ENCODE peak calls at places on chromosomes 6 and 20, in seven cellular contexts. A, X, Z, P, I, M and O are unnamed samples.

GRCh38 chr20:21156266-21156665 is 30.4 kb downstream of the KIZ start:
- DNase-seq in A (no peak), X (no peak), Z (no peak), P (no peak), I (no peak), M (no peak), O (peak)

GRCh38 chr6:31478186-31478950 is 19.6 kb upstream of the MICB start:
- DNase-seq in A (no peak), X (no peak), Z (no peak), P (no peak), I (no peak), M (no peak), O (no peak)

GRCh38 chr6:28651161-28651560 is 125.5 kb downstream of the GPX5 start:
- DNase-seq in A (no peak), X (no peak), Z (no peak), P (no peak), I (no peak), M (no peak), O (no peak)

GRCh38 chr6:137002505-137002904 is 42.3 kb downstream of the IL20RA start:
- DNase-seq in A (peak), X (no peak), Z (no peak), P (no peak), I (no peak), M (no peak), O (no peak)

GRCh38 chr20:48208176-48208575 is 422.9 kb upstream of the SULF2 start:
- DNase-seq in A (no peak), X (no peak), Z (no peak), P (no peak), I (no peak), M (no peak), O (no peak)

GRCh38 chr20:57498425-57499400 is 26.2 kb downstream of the CTCFL start:
- DNase-seq in A (peak), X (no peak), Z (no peak), P (peak), I (no peak), M (no peak), O (no peak)

GRCh38 chr20:10555865-10556308 is 117.9 kb downstream of the JAG1 start:
- DNase-seq in A (no peak), X (no peak), Z (no peak), P (no peak), I (peak), M (no peak), O (no peak)

GRCh38 chr6:10759884-10760329 is 12.3 kb downstream of the TMEM14B start:
- DNase-seq in A (peak), X (no peak), Z (peak), P (no peak), I (no peak), M (no peak), O (no peak)

GRCh38 chr6:138833819-138834539 is 38.1 kb downstream of the ECT2L start:
- DNase-seq in A (no peak), X (no peak), Z (no peak), P (no peak), I (no peak), M (no peak), O (no peak)

GRCh38 chr20:54980321-54980960 is 505.0 kb downstream of the DOK5 start:
- DNase-seq in A (no peak), X (no peak), Z (peak), P (peak), I (no peak), M (no peak), O (peak)

GRCh38 chr20:25309395-25310267 is 61.7 kb downstream of the PYGB start:
- DNase-seq in A (peak), X (no peak), Z (peak), P (peak), I (peak), M (no peak), O (no peak)
- TF ChIP-seq JUND in A (peak), X (no peak), Z (peak), P (no peak), I (peak), M (no peak), O (no peak)

DNA sequence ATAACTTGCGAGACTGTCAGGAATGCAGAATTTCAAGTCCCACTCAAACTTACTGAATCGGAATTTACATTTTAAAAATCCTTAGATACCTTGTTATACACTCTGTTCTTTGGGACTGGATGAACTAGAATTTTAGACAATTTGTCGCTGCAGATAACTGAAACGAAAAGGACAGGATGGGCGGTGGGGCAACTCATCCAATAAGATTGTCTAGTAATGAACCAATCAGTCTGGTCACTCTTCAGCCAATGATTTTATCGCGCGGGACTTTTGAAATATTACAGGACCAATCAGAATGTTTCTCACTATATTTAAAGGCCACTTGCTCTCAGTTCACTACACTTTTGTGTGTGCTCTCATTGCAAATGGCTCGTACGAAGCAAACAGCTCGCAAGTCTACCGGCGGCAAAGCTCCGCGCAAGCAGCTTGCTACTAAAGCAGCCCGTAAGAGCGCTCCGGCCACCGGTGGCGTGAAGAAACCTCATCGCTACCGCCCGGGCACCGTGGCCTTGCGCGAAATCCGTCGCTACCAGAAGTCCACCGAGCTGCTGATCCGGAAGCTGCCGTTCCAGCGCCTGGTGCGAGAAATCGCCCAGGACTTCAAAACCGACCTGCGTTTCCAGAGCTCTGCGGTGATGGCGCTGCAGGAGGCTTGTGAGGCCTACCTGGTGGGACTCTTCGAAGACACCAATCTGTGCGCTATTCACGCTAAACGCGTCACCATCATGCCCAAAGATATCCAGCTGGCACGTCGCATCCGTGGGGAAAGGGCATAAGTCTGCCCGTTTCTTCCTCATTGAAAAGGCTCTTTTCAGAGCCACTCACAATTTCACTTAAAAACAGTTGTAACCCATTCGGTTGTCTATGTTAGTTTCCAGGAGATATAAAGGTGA is 41.9 kb upstream of the HFE start:
- DNase-seq in A (no peak), X (peak), Z (no peak), P (peak), I (peak), M (no peak), O (peak)
- TF ChIP-seq JUND in A (no peak), X (no peak), Z (no peak), P (no peak), I (peak), M (no peak), O (no peak)

GRCh38 chr20:36447101-36447500 is 94.2 kb upstream of the MYL9 start:
- DNase-seq in A (no peak), X (no peak), Z (no peak), P (no peak), I (no peak), M (no peak), O (peak)

GRCh38 chr20:36445847-36446246 is 95.5 kb upstream of the MYL9 start:
- DNase-seq in A (no peak), X (no peak), Z (no peak), P (no peak), I (no peak), M (no peak), O (no peak)

GRCh38 chr20:36454664-36455427 is 86.5 kb upstream of the MYL9 start:
- DNase-seq in A (no peak), X (no peak), Z (no peak), P (no peak), I (peak), M (no peak), O (peak)

GRCh38 chr20:36446557-36446956 is 94.8 kb upstream of the MYL9 start:
- DNase-seq in A (no peak), X (no peak), Z (no peak), P (no peak), I (no peak), M (no peak), O (no peak)

DNA sequence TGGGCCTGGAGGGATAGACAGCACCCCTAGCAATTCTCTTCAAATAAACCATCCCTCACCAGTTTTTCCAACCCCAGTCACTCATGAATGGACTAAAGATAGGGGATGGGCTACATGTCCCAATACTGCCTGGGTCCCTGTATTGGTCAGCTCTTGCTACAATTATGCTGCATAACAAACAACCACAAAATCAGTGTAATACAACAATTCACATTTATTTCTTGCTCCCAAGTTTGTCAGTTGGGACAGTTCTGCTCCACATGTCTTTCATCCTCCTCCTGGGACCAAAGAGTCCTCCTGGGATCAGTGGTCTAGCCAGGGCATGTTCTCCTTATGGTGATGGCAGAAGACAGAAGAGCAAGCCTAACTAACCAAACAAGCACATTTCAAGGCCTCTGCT is 91.7 kb upstream of the MYL9 start:
- DNase-seq in A (no peak), X (no peak), Z (no peak), P (no peak), I (no peak), M (no peak), O (no peak)
- TF ChIP-seq JUND in A (no peak), X (no peak), Z (no peak), P (no peak), I (no peak), M (no peak), O (no peak)

GRCh38 chr6:88168362-88168761 is 2.2 kb upstream of the CNR1 start:
- DNase-seq in A (no peak), X (no peak), Z (no peak), P (no peak), I (no peak), M (no peak), O (no peak)
- TF ChIP-seq JUND in A (no peak), X (no peak), Z (no peak), P (no peak), I (no peak), M (no peak), O (no peak)

DNA sequence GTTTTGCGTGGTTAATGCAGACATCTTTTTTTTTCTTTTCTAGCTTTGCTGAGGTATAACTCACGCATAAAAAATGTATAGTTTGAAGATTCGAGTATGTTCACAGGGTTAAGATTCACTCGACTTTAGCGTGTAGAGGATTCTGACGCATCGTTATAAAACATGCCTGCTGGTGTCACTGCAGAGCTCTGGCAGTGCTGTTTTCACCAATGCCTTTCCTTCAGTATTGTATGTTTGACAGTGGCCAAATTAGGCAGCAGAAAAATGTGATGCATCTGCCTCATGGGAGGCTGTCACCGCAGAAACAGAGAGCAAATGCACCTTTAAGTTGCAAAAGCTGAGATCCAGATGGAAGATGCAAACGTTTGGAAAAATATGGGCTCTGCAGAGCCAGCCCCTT is 18.0 kb upstream of the SIRPB2 start:
- DNase-seq in A (peak), X (no peak), Z (peak), P (peak), I (peak), M (no peak), O (peak)
- TF ChIP-seq JUND in A (no peak), X (no peak), Z (no peak), P (no peak), I (no peak), M (no peak), O (no peak)

DNA sequence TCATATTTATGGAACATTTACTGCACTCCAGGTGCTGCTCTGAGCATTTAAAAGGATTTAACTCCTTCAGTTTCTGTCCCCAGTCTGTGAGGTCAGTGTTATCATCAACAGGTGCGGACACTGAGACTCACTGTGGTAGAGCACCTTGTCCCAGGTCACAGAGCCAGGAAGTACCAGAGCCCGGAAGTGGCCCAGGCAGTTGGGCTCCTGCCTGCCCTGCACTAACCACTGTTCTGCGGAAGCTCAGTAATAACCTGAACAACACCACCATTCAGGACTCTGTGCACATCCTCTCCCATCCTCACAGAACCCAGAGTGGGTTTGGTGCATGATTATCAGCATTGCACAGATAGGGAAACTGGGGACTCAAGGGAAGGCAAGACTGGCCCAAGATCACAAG is 16.8 kb upstream of the SIRPG start:
- DNase-seq in A (no peak), X (no peak), Z (no peak), P (no peak), I (no peak), M (no peak), O (no peak)
- TF ChIP-seq JUND in A (no peak), X (no peak), Z (no peak), P (no peak), I (no peak), M (no peak), O (no peak)

DNA sequence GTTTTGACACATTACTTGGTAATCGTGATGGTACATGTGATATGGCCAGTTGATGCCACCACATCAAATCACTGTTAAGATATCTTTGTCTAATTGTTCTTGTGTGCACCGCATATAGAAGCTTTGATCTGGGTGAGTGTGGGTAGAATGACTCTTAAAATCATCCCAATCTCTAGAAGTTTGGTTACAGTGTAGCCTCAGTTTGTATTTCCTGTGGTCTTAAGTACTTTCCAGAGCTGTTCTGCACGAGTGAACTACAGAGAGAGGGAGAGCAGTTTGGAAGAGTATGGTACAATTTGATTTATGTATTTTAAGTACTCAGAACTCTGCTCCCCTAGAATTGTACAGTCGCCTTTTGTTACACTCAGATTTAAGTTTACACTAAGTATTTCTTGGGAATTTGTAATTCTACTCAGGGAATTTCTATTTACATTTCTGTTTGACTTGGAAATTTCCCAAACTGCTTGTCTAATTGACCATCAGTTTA is 37.5 kb downstream of the SNX9 start:
- DNase-seq in A (no peak), X (no peak), Z (peak), P (no peak), I (no peak), M (no peak), O (no peak)
- TF ChIP-seq JUND in A (no peak), X (no peak), Z (no peak), P (no peak), I (no peak), M (no peak), O (no peak)

GRCh38 chr6:132768051-132768517 is 10.4 kb upstream of the VNN2 start:
- DNase-seq in A (peak), X (no peak), Z (peak), P (peak), I (peak), M (peak), O (no peak)
- TF ChIP-seq JUND in A (no peak), X (no peak), Z (no peak), P (no peak), I (no peak), M (no peak), O (no peak)

GRCh38 chr6:63584566-63584965 is 12.3 kb downstream of the LOC128125822 start:
- DNase-seq in A (no peak), X (no peak), Z (no peak), P (no peak), I (no peak), M (no peak), O (no peak)

GRCh38 chr6:63580704-63580961 is 8.4 kb downstream of the LOC128125822 start:
- DNase-seq in A (no peak), X (no peak), Z (no peak), P (no peak), I (no peak), M (no peak), O (no peak)

GRCh38 chr6:63581355-63581998 is 9.2 kb downstream of the LOC128125822 start:
- DNase-seq in A (no peak), X (no peak), Z (no peak), P (no peak), I (no peak), M (no peak), O (no peak)

GRCh38 chr6:63582579-63583231 is 10.4 kb downstream of the LOC128125822 start:
- DNase-seq in A (no peak), X (no peak), Z (no peak), P (no peak), I (no peak), M (no peak), O (no peak)

GRCh38 chr6:63584125-63584514 is 11.8 kb downstream of the LOC128125822 start:
- DNase-seq in A (no peak), X (no peak), Z (no peak), P (no peak), I (no peak), M (no peak), O (no peak)
- TF ChIP-seq JUND in A (no peak), X (no peak), Z (no peak), P (no peak), I (no peak), M (no peak), O (no peak)

GRCh38 chr6:25404693-25405169 is 125.6 kb downstream of the CARMIL1 start:
- DNase-seq in A (no peak), X (peak), Z (no peak), P (no peak), I (no peak), M (no peak), O (no peak)
- TF ChIP-seq JUND in A (no peak), X (no peak), Z (no peak), P (no peak), I (no peak), M (no peak), O (no peak)